ENCODE peak calls at places on chromosome 4, in nine cellular contexts. V is IMR-90, P is HepG2, C is K562, F is adrenal gland, E is tibial nerve, K is Peyer's patch, D is HCT116, O is transverse colon. L is an unnamed sample.

GRCh38 chr4:13430834-13431568 is 53.1 kb downstream of the RAB28 start:
- DNase-seq in V (no peak), P (no peak), F (no peak), K (no peak), C (no peak), E (no peak), O (no peak), D (no peak), L (no peak)

GRCh38 chr4:152942346-152942745 is 6.2 kb downstream of the FHDC1 start:
- DNase-seq in V (no peak), F (no peak), K (no peak), P (no peak), O (no peak), C (no peak), D (no peak), E (no peak), L (no peak)

GRCh38 chr4:153174821-153175567 is 29.2 kb upstream of the TRIM2 start:
- DNase-seq in D (no peak), F (peak; percentile 85), E (no peak), K (no peak), V (no peak), O (no peak), C (no peak), P (peak; percentile 79), L (no peak)

GRCh38 chr4:182010876-182011275 is 232.3 kb upstream of the TENM3 start:
- DNase-seq in F (no peak), C (no peak), D (no peak), P (no peak), K (no peak), E (no peak), V (peak; percentile 68), O (no peak), L (no peak)

GRCh38 chr4:32290102-32290501 is 1569.9 kb downstream of the PCDH7 start:
- DNase-seq in O (no peak), K (no peak), P (no peak), C (no peak), F (no peak), E (no peak), V (no peak), D (no peak), L (no peak)

GRCh38 chr4:153241970-153242847 is 38.0 kb downstream of the TRIM2 start:
- DNase-seq in D (no peak), C (no peak), O (no peak), E (no peak), P (peak; percentile 40), K (no peak), V (peak; percentile 73), F (no peak), L (no peak)

GRCh38 chr4:41465135-41465761 is 72.7 kb upstream of the LIMCH1 start:
- DNase-seq in K (no peak), D (no peak), P (no peak), V (no peak), E (no peak), F (no peak), C (no peak), O (no peak), L (no peak)

GRCh38 chr4:54090804-54091623 is 8.9 kb upstream of the GSX2 start:
- DNase-seq in F (peak; percentile 34), C (peak; percentile 36), K (no peak), E (no peak), V (peak; percentile 33), O (peak; percentile 50), D (no peak), P (peak; percentile 38), L (peak; percentile 61)

GRCh38 chr4:108143515-108143914 is 25.2 kb downstream of the LEF1 start:
- DNase-seq in C (no peak), O (no peak), V (no peak), E (no peak), K (no peak), P (no peak), D (no peak), F (no peak), L (no peak)

GRCh38 chr4:104969394-104970066 is 177.1 kb upstream of the TET2 start:
- DNase-seq in O (no peak), P (no peak), E (no peak), F (no peak), V (no peak), D (no peak), K (no peak), C (no peak), L (no peak)

GRCh38 chr4:88291003-88291402 is 6.6 kb upstream of the PPM1K start:
- DNase-seq in O (no peak), F (peak; percentile 9), P (no peak), D (peak; percentile 3), V (peak; percentile 14), E (peak; percentile 28), K (no peak), C (no peak), L (peak; percentile 48)

GRCh38 chr4:472881-473574 is 25.9 kb downstream of the ZNF721 start:
- DNase-seq in C (peak; percentile 14), D (no peak), O (no peak), E (no peak), K (no peak), V (peak; percentile 0), F (no peak), P (no peak), L (no peak)

GRCh38 chr4:475962-476361 is 23.0 kb downstream of the ZNF721 start:
- DNase-seq in F (no peak), O (no peak), D (no peak), P (no peak), K (no peak), V (no peak), E (no peak), C (no peak), L (no peak)

GRCh38 chr4:476501-476900 is 22.5 kb downstream of the ZNF721 start:
- DNase-seq in P (no peak), V (peak; percentile 25), D (no peak), C (no peak), K (no peak), O (no peak), E (no peak), F (no peak), L (no peak)

GRCh38 chr4:477686-478085 is 21.3 kb downstream of the ZNF721 start:
- DNase-seq in V (no peak), C (no peak), E (no peak), O (no peak), F (no peak), K (no peak), P (no peak), D (no peak), L (no peak)

GRCh38 chr4:473575-474457 is 25.1 kb downstream of the ZNF721 start:
- DNase-seq in K (peak; percentile 98), F (peak; percentile 98), O (peak; percentile 95), V (peak; percentile 99), D (peak; percentile 99), C (peak; percentile 98), P (peak; percentile 99), E (peak; percentile 97), L (peak; percentile 96)
- TF ChIP-seq POLR2A in K (peak; percentile 69), F (peak; percentile 86), O (peak; percentile 84), V (peak; percentile 90), D (peak; percentile 87), C (peak; percentile 96), P (peak; percentile 98), E (peak; percentile 80), L (peak; percentile 77)

DNA sequence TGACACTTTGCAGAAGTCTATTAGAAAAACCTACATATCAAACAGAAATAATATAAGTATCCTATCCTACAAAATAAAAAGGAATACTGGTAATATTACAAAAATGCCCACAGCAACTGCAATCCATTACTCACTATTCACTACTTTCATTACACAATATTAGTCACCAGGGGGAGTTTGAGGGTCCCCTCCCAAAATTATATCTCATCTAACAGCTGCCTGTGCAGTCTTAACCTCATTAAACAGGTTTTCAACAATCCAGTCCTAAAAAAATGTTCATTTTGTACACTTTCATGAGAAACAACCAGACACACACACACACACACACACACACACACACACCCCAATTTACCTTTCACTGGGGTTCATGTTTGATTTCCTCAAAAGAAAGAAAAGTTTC is 2.9 kb downstream of the CLOCK start:
- DNase-seq in D (peak; percentile 13), E (no peak), O (no peak), V (peak; percentile 27), P (no peak), F (no peak), K (no peak), C (peak; percentile 46), L (no peak)
- TF ChIP-seq CTCF in D (peak; percentile 13), E (no peak), O (no peak), V (no peak), P (no peak), F (no peak), K (no peak), C (peak; percentile 10), L (no peak)

GRCh38 chr4:819401-820229 is 6.3 kb downstream of the CPLX1 start:
- DNase-seq in F (no peak), K (peak; percentile 17), V (no peak), C (no peak), O (no peak), E (no peak), P (no peak), D (no peak), L (no peak)
- H3K27me3 ChIP-seq in F (no peaks in the 10 kb centered on the region), K (no peaks in the 10 kb centered on the region), V (peaks cover 78% of the 10 kb centered on the region), C (peaks cover 85% of the 10 kb centered on the region), O (peaks cover 54% of the 10 kb centered on the region), E (peaks cover 90% of the 10 kb centered on the region), P (peaks cover 69% of the 10 kb centered on the region), D (no peaks in the 10 kb centered on the region), L (peaks cover 39% of the 10 kb centered on the region)

GRCh38 chr4:72567036-72567435 is 2.0 kb downstream of the ADAMTS3 start:
- DNase-seq in O (no peak), K (no peak), D (no peak), P (no peak), C (no peak), V (no peak), F (no peak), E (no peak), L (no peak)

GRCh38 chr4:72566573-72566972 is 2.4 kb downstream of the ADAMTS3 start:
- DNase-seq in K (no peak), V (no peak), D (no peak), C (no peak), F (no peak), E (no peak), P (no peak), O (no peak), L (no peak)

GRCh38 chr4:72568959-72569718 is at the start of gene ADAMTS3:
- DNase-seq in F (peak; percentile 65), C (peak; percentile 82), K (peak; percentile 48), O (peak; percentile 40), E (peak; percentile 35), V (peak; percentile 33), D (no peak), P (no peak), L (peak; percentile 43)

GRCh38 chr4:72569719-72570235 is 756 bp upstream of the ADAMTS3 start:
- DNase-seq in O (no peak), V (peak; percentile 17), E (peak; percentile 8), C (no peak), F (peak; percentile 15), D (no peak), K (no peak), P (no peak), L (no peak)

DNA sequence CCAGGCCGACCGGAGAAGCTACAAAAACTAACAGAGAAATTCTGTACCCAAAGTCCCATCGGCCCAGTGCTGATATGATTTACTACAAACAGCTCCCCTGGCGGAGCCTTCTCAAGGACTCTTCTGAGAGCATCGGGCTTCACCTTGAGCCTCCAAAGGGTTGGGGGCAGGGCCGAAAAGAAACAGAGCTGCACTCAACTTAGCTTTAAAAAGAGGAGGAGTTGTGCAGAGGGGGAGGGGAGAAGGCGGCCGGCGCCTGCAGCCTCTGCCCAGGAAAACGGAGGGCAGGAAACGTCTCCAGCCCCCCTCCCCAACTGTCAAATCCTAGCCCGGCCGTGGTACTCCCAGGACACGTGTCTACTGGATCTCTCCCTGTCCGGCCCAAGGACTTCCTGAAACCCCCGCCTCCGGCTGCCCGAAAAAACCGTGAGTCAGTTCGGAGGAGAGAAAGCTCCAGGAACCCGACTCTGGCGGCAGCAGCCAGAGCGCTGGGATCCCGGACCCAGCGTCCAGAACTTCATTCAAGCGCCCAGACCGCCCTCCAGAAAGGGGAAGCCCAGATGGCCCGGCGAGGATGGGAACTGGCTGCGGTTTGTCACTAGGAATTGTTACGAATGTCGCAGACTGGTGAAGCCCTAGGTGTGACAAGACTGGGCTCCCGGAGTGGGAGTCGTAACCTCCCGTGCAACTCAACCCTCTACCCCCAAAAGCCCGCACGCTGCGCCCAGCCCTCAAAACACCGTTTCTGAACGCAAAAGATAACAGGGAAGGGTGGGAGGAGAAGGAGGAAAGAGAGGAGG is 1.0 kb downstream of the ADAMTS3 start:
- DNase-seq in P (peak; percentile 3), D (no peak), F (peak; percentile 89), E (peak; percentile 38), C (peak; percentile 71), V (peak; percentile 77), O (peak; percentile 32), K (peak; percentile 50), L (peak; percentile 55)
- TF ChIP-seq POLR2A in P (no peak), D (no peak), F (peak; percentile 70), E (no peak), C (peak; percentile 81), V (no peak), O (no peak), K (no peak), L (no peak)

L was measured in heart left ventricle.